ENCODE peak calls at places on chromosomes 6 and 20, in eight cellular contexts. Z is GM23338; C is EL; I is RWPE1; P is T-helper 9 cell; N is B cell; R is activated naive CD8-positive, alpha-beta T cell treated with anti-CD3 and anti-CD28 coated beads, Interleukin-2, amount 50 U/mL, for 24 hours; M is stimulated activated CD4-positive, alpha-beta T cell treated with anti-CD3 and anti-CD28 coated beads, Interleukin-1b, Interleukin-23, amount 100 ng/mL, for 1 hour. U is an unnamed sample.

GRCh38 chr6:83879746-83880145 is 20.3 kb downstream of the CYB5R4 start:
- DNase-seq in Z (no peak), C (peak), I (peak), P (no peak), N (no peak), R (no peak), M (no peak), U (no peak)

GRCh38 chr20:6074145-6074561 is 20.3 kb upstream of the LRRN4 start:
- DNase-seq in Z (peak), C (peak), I (no peak), P (no peak), N (no peak), R (no peak), M (no peak), U (peak)

GRCh38 chr6:134123666-134124208 is 71.3 kb upstream of the SLC2A12 start:
- DNase-seq in Z (peak), C (peak), I (peak), P (no peak), N (no peak), R (no peak), M (no peak), U (peak)

GRCh38 chr6:53794073-53794719 is 609 bp upstream of the LRRC1 start:
- DNase-seq in Z (peak), C (peak), I (peak), P (peak), N (no peak), R (peak), M (no peak), U (peak)

GRCh38 chr6:46771556-46771955 is 21.6 kb upstream of the MEP1A start:
- DNase-seq in Z (no peak), C (no peak), I (no peak), P (no peak), N (no peak), R (no peak), M (no peak), U (no peak)

GRCh38 chr20:63942250-63943006 is 13.8 kb downstream of the UCKL1 start:
- DNase-seq in Z (peak), C (no peak), I (peak), P (peak), N (no peak), R (peak), M (no peak), U (peak)

GRCh38 chr6:17032595-17033591 is 69.0 kb upstream of the STMND1 start:
- DNase-seq in Z (no peak), C (peak), I (peak), P (no peak), N (no peak), R (no peak), M (no peak), U (no peak)

GRCh38 chr20:14282140-14282539 is 55.3 kb downstream of the FLRT3 start:
- DNase-seq in Z (no peak), C (no peak), I (no peak), P (no peak), N (no peak), R (no peak), M (no peak), U (no peak)

GRCh38 chr6:16669227-16669626 is 92.0 kb downstream of the ATXN1 start:
- DNase-seq in Z (no peak), C (peak), I (peak), P (peak), N (no peak), R (peak), M (peak), U (no peak)

GRCh38 chr6:3451498-3451897 is 5.4 kb downstream of the SLC22A23 start:
- DNase-seq in Z (no peak), C (no peak), I (no peak), P (no peak), N (no peak), R (no peak), M (no peak), U (no peak)

GRCh38 chr6:109893606-109894005 is 84.5 kb upstream of the GPR6 start:
- DNase-seq in Z (no peak), C (no peak), I (no peak), P (no peak), N (no peak), R (no peak), M (no peak), U (no peak)

GRCh38 chr6:149268768-149269167 is 48.7 kb upstream of the TAB2 start:
- DNase-seq in Z (no peak), C (no peak), I (no peak), P (no peak), N (no peak), R (no peak), M (no peak), U (no peak)

GRCh38 chr6:42125663-42126062 is 16.8 kb downstream of the C6orf132 start:
- DNase-seq in Z (no peak), C (no peak), I (no peak), P (no peak), N (no peak), R (no peak), M (no peak), U (no peak)

GRCh38 chr20:63536241-63536977 is 767 bp downstream of the PTK6 start:
- DNase-seq in Z (no peak), C (peak), I (peak), P (no peak), N (no peak), R (no peak), M (no peak), U (no peak)

GRCh38 chr20:39019805-39020325 is 57.7 kb downstream of the DHX35 start:
- DNase-seq in Z (no peak), C (no peak), I (no peak), P (no peak), N (no peak), R (peak), M (no peak), U (no peak)

U was measured in endodermal cell.